ENCODE peak calls at places on chromosomes 13 and 19, in five cellular contexts. X is left ventricle myocardium inferior; P is NCI-H1048; U is CD8-positive, alpha-beta T cell; B is iPS DF 19.7. A is an unnamed sample.

GRCh38 chr13:42652642-42653415 is 78.9 kb downstream of the TNFSF11 start:
- DNase-seq in X (no peak), P (no peak), U (no peak), B (no peak), A (no peak)

GRCh38 chr19:29539668-29540067 is 13.9 kb downstream of the VSTM2B start:
- DNase-seq in X (no peak), P (no peak), U (no peak), B (no peak), A (no peak)

GRCh38 chr19:41883821-41884733 is 1.1 kb downstream of the ARHGEF1 start:
- DNase-seq in X (peak; percentile 94), P (peak; percentile 89), U (peak; percentile 78), B (peak; percentile 84), A (peak; percentile 70)

GRCh38 chr19:1324792-1325567 is 39.3 kb downstream of the EFNA2 start:
- DNase-seq in X (peak; percentile 39), P (no peak), U (no peak), B (no peak), A (no peak)

GRCh38 chr13:32426191-32426980 is 1.5 kb downstream of the N4BP2L1 start:
- DNase-seq in X (no peak), P (no peak), U (no peak), B (no peak), A (no peak)

GRCh38 chr13:44132710-44133109 is 240.9 kb upstream of the SERP2 start:
- DNase-seq in X (peak; percentile 70), P (no peak), U (no peak), B (no peak), A (no peak)

GRCh38 chr13:98927954-98928927 is 49.6 kb downstream of the DOCK9 start:
- DNase-seq in X (no peak), P (no peak), U (no peak), B (peak; percentile 28), A (no peak)

GRCh38 chr19:31095100-31095804 is 254.0 kb downstream of the TSHZ3 start:
- DNase-seq in X (no peak), P (no peak), U (no peak), B (no peak), A (no peak)